ENCODE peak calls at places on chromosomes 3 and 15, in six cellular contexts. One of them, this sample, is unnamed. For H3K4me1, the result is how much of the 10 kb centered on the place peaks cover.

GRCh38 chr3:193573403-193573802 is 18.7 kb upstream of the ATP13A4 start:
- DNase-seq in stomach: no peak
- DNase-seq in upper lobe of right lung: no peak
- DNase-seq in body of pancreas: no peak
- DNase-seq in ovary: no peak
- DNase-seq in adrenal gland: no peak
- DNase-seq in this sample: no peak

GRCh38 chr3:73729969-73730440 is 105.3 kb upstream of the PDZRN3 start:
- DNase-seq in body of pancreas: peak
- DNase-seq in adrenal gland: peak
- DNase-seq in ovary: no peak
- DNase-seq in upper lobe of right lung: peak
- DNase-seq in stomach: peak
- DNase-seq in this sample: no peak

GRCh38 chr3:106276755-106277612 is 408.2 kb upstream of the CBLB start:
- DNase-seq in upper lobe of right lung: no peak
- DNase-seq in adrenal gland: no peak
- DNase-seq in ovary: no peak
- DNase-seq in stomach: no peak
- DNase-seq in body of pancreas: no peak
- DNase-seq in this sample: no peak

GRCh38 chr15:42498212-42499038 is 3.0 kb downstream of the SNAP23 start:
- DNase-seq in adrenal gland: no peak
- DNase-seq in ovary: no peak
- DNase-seq in body of pancreas: no peak
- DNase-seq in upper lobe of right lung: no peak
- DNase-seq in stomach: no peak
- DNase-seq in this sample: no peak

GRCh38 chr3:54086639-54087405 is 35.5 kb upstream of the CACNA2D3 start:
- DNase-seq in body of pancreas: no peak
- DNase-seq in stomach: no peak
- DNase-seq in adrenal gland: no peak
- DNase-seq in ovary: no peak
- DNase-seq in upper lobe of right lung: no peak
- DNase-seq in this sample: no peak

GRCh38 chr15:90665288-90666134 is 51.6 kb upstream of the BLM start:
- DNase-seq in stomach: peak
- DNase-seq in upper lobe of right lung: peak
- DNase-seq in adrenal gland: peak
- DNase-seq in body of pancreas: peak
- DNase-seq in ovary: peak
- DNase-seq in this sample: peak

GRCh38 chr3:58539636-58540035 is 2.6 kb upstream of the ACOX2 start:
- DNase-seq in ovary: no peak
- DNase-seq in stomach: no peak
- DNase-seq in adrenal gland: no peak
- DNase-seq in upper lobe of right lung: no peak
- DNase-seq in body of pancreas: no peak
- DNase-seq in this sample: no peak

GRCh38 chr3:183435701-183436100 is 7.3 kb upstream of the MCF2L2 start:
- DNase-seq in adrenal gland: no peak
- DNase-seq in ovary: no peak
- DNase-seq in body of pancreas: no peak
- DNase-seq in stomach: no peak
- DNase-seq in upper lobe of right lung: no peak
- DNase-seq in this sample: no peak

GRCh38 chr3:63597019-63597418 is 55.5 kb upstream of the SNTN start:
- DNase-seq in upper lobe of right lung: no peak
- DNase-seq in stomach: no peak
- DNase-seq in adrenal gland: no peak
- DNase-seq in body of pancreas: no peak
- DNase-seq in ovary: no peak
- DNase-seq in this sample: no peak

GRCh38 chr3:10883478-10884234 is 67.6 kb downstream of the SLC6A11 start:
- DNase-seq in body of pancreas: peak
- DNase-seq in upper lobe of right lung: no peak
- DNase-seq in ovary: no peak
- DNase-seq in adrenal gland: no peak
- DNase-seq in stomach: no peak
- DNase-seq in this sample: no peak

GRCh38 chr15:42992626-42993025 is 72.0 kb upstream of the TTBK2 start:
- DNase-seq in ovary: no peak
- DNase-seq in stomach: no peak
- DNase-seq in upper lobe of right lung: no peak
- DNase-seq in body of pancreas: no peak
- DNase-seq in adrenal gland: peak
- DNase-seq in this sample: no peak

GRCh38 chr3:172707967-172708366 is 2.9 kb downstream of the NCEH1 start:
- DNase-seq in upper lobe of right lung: no peak
- DNase-seq in ovary: no peak
- DNase-seq in body of pancreas: no peak
- DNase-seq in stomach: no peak
- DNase-seq in adrenal gland: no peak
- DNase-seq in this sample: no peak

GRCh38 chr3:34683851-34684250 is 885.4 kb downstream of the PDCD6IP start:
- DNase-seq in upper lobe of right lung: peak
- DNase-seq in body of pancreas: peak
- DNase-seq in adrenal gland: peak
- DNase-seq in ovary: peak
- DNase-seq in stomach: peak
- DNase-seq in this sample: peak

GRCh38 chr15:78682693-78683410 is 41.8 kb upstream of the CHRNB4 start:
- DNase-seq in upper lobe of right lung: no peak
- DNase-seq in stomach: no peak
- DNase-seq in body of pancreas: no peak
- DNase-seq in adrenal gland: peak
- DNase-seq in ovary: no peak
- DNase-seq in this sample: no peak

GRCh38 chr15:96947830-96948229 is 617.3 kb downstream of the NR2F2 start:
- DNase-seq in ovary: no peak
- DNase-seq in adrenal gland: no peak
- DNase-seq in upper lobe of right lung: no peak
- DNase-seq in body of pancreas: no peak
- DNase-seq in stomach: no peak
- DNase-seq in this sample: no peak

GRCh38 chr3:13600950-13601691 is 52.2 kb downstream of the FBLN2 start:
- DNase-seq in body of pancreas: no peak
- DNase-seq in stomach: no peak
- DNase-seq in ovary: peak
- DNase-seq in adrenal gland: no peak
- DNase-seq in upper lobe of right lung: no peak
- DNase-seq in this sample: no peak

GRCh38 chr3:98784666-98785600 is 21.8 kb downstream of the ST3GAL6 start:
- DNase-seq in body of pancreas: no peak
- DNase-seq in stomach: no peak
- DNase-seq in ovary: no peak
- DNase-seq in upper lobe of right lung: no peak
- DNase-seq in adrenal gland: no peak
- DNase-seq in this sample: no peak

GRCh38 chr3:42032693-42033349 is 58.3 kb upstream of the TRAK1 start:
- DNase-seq in stomach: peak
- DNase-seq in upper lobe of right lung: peak
- DNase-seq in ovary: peak
- DNase-seq in body of pancreas: peak
- DNase-seq in adrenal gland: peak
- DNase-seq in this sample: peak

GRCh38 chr3:194327414-194328079 is 23.6 kb downstream of the CPN2 start:
- DNase-seq in stomach: no peak
- DNase-seq in body of pancreas: no peak
- DNase-seq in upper lobe of right lung: no peak
- DNase-seq in ovary: no peak
- DNase-seq in adrenal gland: no peak
- DNase-seq in this sample: no peak

DNA sequence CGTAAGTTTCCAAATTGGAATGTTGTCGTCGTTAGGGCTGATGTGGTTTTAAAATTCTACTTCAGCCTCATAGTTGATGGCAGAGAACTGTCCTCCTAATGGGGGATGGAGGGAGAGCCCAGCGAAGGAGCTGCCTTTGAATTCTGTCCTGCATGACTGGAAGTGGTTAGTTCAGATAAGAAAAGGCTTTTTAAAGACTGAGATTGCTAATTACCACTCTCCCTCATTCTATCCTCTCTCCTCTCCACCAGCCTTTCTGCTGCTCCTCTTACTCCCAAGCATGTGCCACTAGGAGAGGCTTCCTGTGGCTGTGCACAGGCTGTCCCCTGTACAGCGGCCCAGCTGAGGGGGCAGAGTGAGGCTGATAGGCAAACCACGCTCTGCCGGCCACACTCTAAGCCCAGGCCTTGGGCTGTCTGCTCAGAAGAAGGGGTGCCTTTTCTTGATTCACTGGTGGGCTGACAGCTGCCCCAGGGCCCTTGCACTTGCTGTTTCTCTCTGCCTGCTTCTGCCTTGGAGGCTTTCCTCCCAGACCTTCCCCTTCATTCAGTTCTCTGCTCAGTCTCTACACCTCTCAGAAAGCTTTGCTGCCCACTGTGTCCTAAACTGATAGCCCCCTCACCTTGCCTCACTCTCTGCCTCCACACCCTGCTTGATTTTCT is 8.7 kb upstream of the PAQR9 start:
- DNase-seq in body of pancreas: no peak
- DNase-seq in adrenal gland: no peak
- DNase-seq in stomach: no peak
- DNase-seq in upper lobe of right lung: no peak
- DNase-seq in ovary: no peak
- DNase-seq in this sample: no peak
- H3K4me1 ChIP-seq in body of pancreas: under half
- H3K4me1 ChIP-seq in adrenal gland: under half
- H3K4me1 ChIP-seq in stomach: under half
- H3K4me1 ChIP-seq in upper lobe of right lung: under half
- H3K4me1 ChIP-seq in ovary: under half
- H3K4me1 ChIP-seq in this sample: under half

GRCh38 chr3:22938739-22939138 is 264.4 kb upstream of the UBE2E2 start:
- DNase-seq in body of pancreas: no peak
- DNase-seq in adrenal gland: no peak
- DNase-seq in upper lobe of right lung: no peak
- DNase-seq in stomach: no peak
- DNase-seq in ovary: no peak
- DNase-seq in this sample: no peak
- H3K4me1 ChIP-seq in body of pancreas: under half
- H3K4me1 ChIP-seq in adrenal gland: under half
- H3K4me1 ChIP-seq in upper lobe of right lung: under half
- H3K4me1 ChIP-seq in stomach: under half
- H3K4me1 ChIP-seq in ovary: under half
- H3K4me1 ChIP-seq in this sample: under half

DNA sequence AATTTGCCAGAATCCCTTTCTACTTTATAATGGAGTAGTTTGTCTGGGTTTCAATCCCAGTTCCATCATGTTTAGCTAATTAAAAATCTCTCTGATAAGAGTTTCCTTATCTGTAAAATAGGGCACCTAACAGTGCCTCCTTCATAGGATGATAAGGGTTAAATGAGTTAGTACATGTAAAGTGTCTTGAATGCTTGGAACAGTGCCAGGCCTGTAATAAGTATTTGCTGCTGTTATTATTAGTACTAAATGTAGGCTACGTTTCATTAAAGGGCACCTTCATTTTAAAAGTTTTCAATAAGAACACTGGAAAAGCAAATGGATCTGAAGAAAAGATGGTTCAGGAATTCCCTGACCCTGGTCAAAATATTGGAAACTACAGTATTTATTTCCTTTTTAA is 11.8 kb upstream of the SLC2A2 start:
- DNase-seq in ovary: no peak
- DNase-seq in upper lobe of right lung: no peak
- DNase-seq in stomach: no peak
- DNase-seq in adrenal gland: no peak
- DNase-seq in body of pancreas: no peak
- DNase-seq in this sample: no peak
- H3K4me1 ChIP-seq in ovary: under half
- H3K4me1 ChIP-seq in upper lobe of right lung: under half
- H3K4me1 ChIP-seq in stomach: under half
- H3K4me1 ChIP-seq in adrenal gland: under half
- H3K4me1 ChIP-seq in body of pancreas: under half
- H3K4me1 ChIP-seq in this sample: under half

GRCh38 chr3:177106184-177106583 is 91.1 kb downstream of the TBL1XR1 start:
- DNase-seq in upper lobe of right lung: no peak
- DNase-seq in adrenal gland: no peak
- DNase-seq in body of pancreas: no peak
- DNase-seq in stomach: no peak
- DNase-seq in ovary: no peak
- DNase-seq in this sample: no peak

GRCh38 chr3:177104299-177104992 is 92.8 kb downstream of the TBL1XR1 start:
- DNase-seq in upper lobe of right lung: no peak
- DNase-seq in stomach: no peak
- DNase-seq in adrenal gland: no peak
- DNase-seq in body of pancreas: no peak
- DNase-seq in ovary: no peak
- DNase-seq in this sample: no peak

GRCh38 chr3:177106594-177106993 is 90.7 kb downstream of the TBL1XR1 start:
- DNase-seq in body of pancreas: no peak
- DNase-seq in adrenal gland: no peak
- DNase-seq in stomach: no peak
- DNase-seq in ovary: no peak
- DNase-seq in upper lobe of right lung: no peak
- DNase-seq in this sample: no peak

GRCh38 chr3:177107840-177108239 is 89.4 kb downstream of the TBL1XR1 start:
- DNase-seq in ovary: no peak
- DNase-seq in upper lobe of right lung: no peak
- DNase-seq in stomach: no peak
- DNase-seq in body of pancreas: no peak
- DNase-seq in adrenal gland: no peak
- DNase-seq in this sample: no peak

GRCh38 chr3:177105623-177106022 is 91.7 kb downstream of the TBL1XR1 start:
- DNase-seq in upper lobe of right lung: no peak
- DNase-seq in adrenal gland: no peak
- DNase-seq in stomach: no peak
- DNase-seq in body of pancreas: no peak
- DNase-seq in ovary: no peak
- DNase-seq in this sample: no peak
- H3K4me1 ChIP-seq in upper lobe of right lung: under half
- H3K4me1 ChIP-seq in adrenal gland: under half
- H3K4me1 ChIP-seq in stomach: half or more
- H3K4me1 ChIP-seq in body of pancreas: under half
- H3K4me1 ChIP-seq in ovary: under half
- H3K4me1 ChIP-seq in this sample: under half

GRCh38 chr15:59614153-59614552 is 2.6 kb downstream of the GCNT3 start:
- DNase-seq in stomach: no peak
- DNase-seq in body of pancreas: no peak
- DNase-seq in adrenal gland: no peak
- DNase-seq in upper lobe of right lung: no peak
- DNase-seq in ovary: no peak
- DNase-seq in this sample: no peak
- H3K4me1 ChIP-seq in stomach: under half
- H3K4me1 ChIP-seq in body of pancreas: under half
- H3K4me1 ChIP-seq in adrenal gland: under half
- H3K4me1 ChIP-seq in upper lobe of right lung: under half
- H3K4me1 ChIP-seq in ovary: under half
- H3K4me1 ChIP-seq in this sample: under half

DNA sequence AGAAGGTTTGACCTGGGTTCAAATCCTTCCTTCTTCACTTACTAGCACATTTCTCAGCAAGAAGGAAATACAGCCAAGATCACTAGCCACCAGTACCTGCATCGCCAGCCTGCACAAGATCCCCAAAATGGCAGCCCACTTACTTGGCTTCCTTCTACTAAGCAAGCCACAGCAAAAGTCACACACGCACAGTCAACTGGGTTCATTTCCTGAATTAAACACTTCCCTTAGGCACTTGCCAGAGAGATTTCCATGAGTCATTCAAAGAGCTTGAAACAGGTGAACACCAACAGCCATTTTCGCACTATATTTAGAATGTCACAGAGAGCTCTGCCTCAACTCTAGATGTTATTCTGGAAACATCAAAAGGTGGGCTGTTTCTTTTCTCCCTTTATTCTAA is 42.6 kb downstream of the MGLL start:
- DNase-seq in stomach: no peak
- DNase-seq in adrenal gland: no peak
- DNase-seq in upper lobe of right lung: no peak
- DNase-seq in body of pancreas: no peak
- DNase-seq in ovary: no peak
- DNase-seq in this sample: no peak
- H3K4me1 ChIP-seq in stomach: half or more
- H3K4me1 ChIP-seq in adrenal gland: under half
- H3K4me1 ChIP-seq in upper lobe of right lung: half or more
- H3K4me1 ChIP-seq in body of pancreas: under half
- H3K4me1 ChIP-seq in ovary: under half
- H3K4me1 ChIP-seq in this sample: under half